ENCODE peak calls at places on chromosome 6, in five cellular contexts. B, Q, J, Z and N are unnamed samples.

GRCh38 chr6:31403283-31403989 is at the start of gene MICA:
- DNase-seq in B (peak; percentile 90), Q (no peak), J (peak; percentile 92), Z (peak; percentile 79), N (peak; percentile 87)

GRCh38 chr6:18263561-18264337 is 581 bp downstream of the DEK start:
- DNase-seq in B (peak; percentile 65), Q (peak; percentile 46), J (peak; percentile 61), Z (no peak), N (peak; percentile 80)

GRCh38 chr6:48061630-48062029 is 49.4 kb downstream of the PTCHD4 start:
- DNase-seq in B (no peak), Q (no peak), J (no peak), Z (peak; percentile 26), N (no peak)

GRCh38 chr6:45512594-45512993 is 134.9 kb upstream of the SUPT3H start:
- DNase-seq in B (no peak), Q (no peak), J (no peak), Z (no peak), N (no peak)

GRCh38 chr6:53483423-53484353 is 61.2 kb downstream of the GCLC start:
- DNase-seq in B (peak; percentile 31), Q (no peak), J (no peak), Z (no peak), N (peak; percentile 77)

GRCh38 chr6:73942581-73942980 is 246.6 kb downstream of the CD109 start:
- DNase-seq in B (no peak), Q (no peak), J (no peak), Z (peak; percentile 18), N (no peak)

GRCh38 chr6:31573239-31574105 is 1.4 kb downstream of the LTA start:
- DNase-seq in B (no peak), Q (no peak), J (no peak), Z (no peak), N (no peak)

GRCh38 chr6:143027058-143027457 is 33.6 kb upstream of the AIG1 start:
- DNase-seq in B (peak; percentile 23), Q (no peak), J (peak; percentile 19), Z (peak; percentile 47), N (peak; percentile 48)